ENCODE peak calls at places on chromosomes 12 and 14, in seven cellular contexts. One of them, this sample, is unnamed.

GRCh38 chr14:65072937-65073336 is 29.4 kb downstream of the MAX start:
- DNase-seq in astrocyte of the spinal cord: no peak
- DNase-seq in endodermal cell: no peak
- DNase-seq in left ventricle myocardium inferior: no peak
- DNase-seq in ovary: no peak
- DNase-seq in astrocyte of the cerebellum: no peak
- DNase-seq in cardiac muscle cell: peak
- DNase-seq in this sample: no peak

GRCh38 chr12:66500841-66501240 is 178.0 kb downstream of the GRIP1 start:
- DNase-seq in cardiac muscle cell: no peak
- DNase-seq in astrocyte of the spinal cord: no peak
- DNase-seq in ovary: no peak
- DNase-seq in astrocyte of the cerebellum: no peak
- DNase-seq in endodermal cell: no peak
- DNase-seq in left ventricle myocardium inferior: no peak
- DNase-seq in this sample: no peak

GRCh38 chr14:68181395-68182326 is 362.1 kb downstream of the RAD51B start:
- DNase-seq in astrocyte of the spinal cord: peak
- DNase-seq in ovary: no peak
- DNase-seq in cardiac muscle cell: no peak
- DNase-seq in astrocyte of the cerebellum: no peak
- DNase-seq in left ventricle myocardium inferior: no peak
- DNase-seq in endodermal cell: no peak
- DNase-seq in this sample: no peak

GRCh38 chr12:101829639-101830390 is 944 bp downstream of the GNPTAB start:
- DNase-seq in ovary: no peak
- DNase-seq in endodermal cell: no peak
- DNase-seq in left ventricle myocardium inferior: no peak
- DNase-seq in astrocyte of the spinal cord: peak
- DNase-seq in astrocyte of the cerebellum: no peak
- DNase-seq in cardiac muscle cell: peak
- DNase-seq in this sample: no peak

GRCh38 chr12:114499338-114499737 is 93.4 kb upstream of the TBX5 start:
- DNase-seq in ovary: no peak
- DNase-seq in astrocyte of the cerebellum: no peak
- DNase-seq in endodermal cell: no peak
- DNase-seq in astrocyte of the spinal cord: no peak
- DNase-seq in cardiac muscle cell: no peak
- DNase-seq in left ventricle myocardium inferior: no peak
- DNase-seq in this sample: peak

GRCh38 chr12:79360936-79361335 is 329.8 kb downstream of the PAWR start:
- DNase-seq in left ventricle myocardium inferior: no peak
- DNase-seq in endodermal cell: no peak
- DNase-seq in ovary: no peak
- DNase-seq in astrocyte of the cerebellum: no peak
- DNase-seq in cardiac muscle cell: no peak
- DNase-seq in astrocyte of the spinal cord: no peak
- DNase-seq in this sample: no peak

GRCh38 chr14:61662437-61663311 is 32.6 kb upstream of the HIF1A start:
- DNase-seq in ovary: no peak
- DNase-seq in astrocyte of the cerebellum: no peak
- DNase-seq in left ventricle myocardium inferior: no peak
- DNase-seq in astrocyte of the spinal cord: peak
- DNase-seq in endodermal cell: peak
- DNase-seq in cardiac muscle cell: peak
- DNase-seq in this sample: peak

GRCh38 chr12:130484221-130484620 is 146.5 kb downstream of the PIWIL1 start:
- DNase-seq in cardiac muscle cell: no peak
- DNase-seq in astrocyte of the cerebellum: no peak
- DNase-seq in left ventricle myocardium inferior: no peak
- DNase-seq in astrocyte of the spinal cord: no peak
- DNase-seq in endodermal cell: no peak
- DNase-seq in ovary: no peak
- DNase-seq in this sample: no peak

GRCh38 chr14:90695997-90696681 is 120.1 kb downstream of the TTC7B start:
- DNase-seq in cardiac muscle cell: no peak
- DNase-seq in astrocyte of the spinal cord: no peak
- DNase-seq in astrocyte of the cerebellum: no peak
- DNase-seq in endodermal cell: no peak
- DNase-seq in ovary: no peak
- DNase-seq in left ventricle myocardium inferior: no peak
- DNase-seq in this sample: no peak

GRCh38 chr14:92037989-92038388 is 1.9 kb downstream of the TRIP11 start:
- DNase-seq in astrocyte of the cerebellum: no peak
- DNase-seq in ovary: no peak
- DNase-seq in cardiac muscle cell: no peak
- DNase-seq in astrocyte of the spinal cord: no peak
- DNase-seq in endodermal cell: no peak
- DNase-seq in left ventricle myocardium inferior: no peak
- DNase-seq in this sample: no peak

GRCh38 chr12:93645702-93646101 is 31.5 kb upstream of the CRADD start:
- DNase-seq in left ventricle myocardium inferior: no peak
- DNase-seq in astrocyte of the spinal cord: peak
- DNase-seq in cardiac muscle cell: no peak
- DNase-seq in endodermal cell: no peak
- DNase-seq in ovary: no peak
- DNase-seq in astrocyte of the cerebellum: peak
- DNase-seq in this sample: no peak

GRCh38 chr14:61768240-61768639 is 6.0 kb downstream of the SNAPC1 start:
- DNase-seq in astrocyte of the spinal cord: no peak
- DNase-seq in cardiac muscle cell: no peak
- DNase-seq in left ventricle myocardium inferior: no peak
- DNase-seq in endodermal cell: no peak
- DNase-seq in astrocyte of the cerebellum: no peak
- DNase-seq in ovary: no peak
- DNase-seq in this sample: no peak

GRCh38 chr14:65167072-65167645 is 64.8 kb upstream of the MAX start:
- DNase-seq in astrocyte of the cerebellum: no peak
- DNase-seq in astrocyte of the spinal cord: no peak
- DNase-seq in cardiac muscle cell: no peak
- DNase-seq in ovary: no peak
- DNase-seq in left ventricle myocardium inferior: no peak
- DNase-seq in endodermal cell: no peak
- DNase-seq in this sample: no peak

GRCh38 chr12:59432057-59432456 is 163.8 kb upstream of the SLC16A7 start:
- DNase-seq in astrocyte of the spinal cord: no peak
- DNase-seq in endodermal cell: no peak
- DNase-seq in astrocyte of the cerebellum: no peak
- DNase-seq in cardiac muscle cell: no peak
- DNase-seq in ovary: no peak
- DNase-seq in left ventricle myocardium inferior: no peak
- DNase-seq in this sample: no peak

GRCh38 chr12:53277981-53278380 is 9.9 kb downstream of the ESPL1 start:
- DNase-seq in astrocyte of the spinal cord: no peak
- DNase-seq in left ventricle myocardium inferior: no peak
- DNase-seq in ovary: no peak
- DNase-seq in cardiac muscle cell: no peak
- DNase-seq in astrocyte of the cerebellum: no peak
- DNase-seq in endodermal cell: no peak
- DNase-seq in this sample: no peak

GRCh38 chr12:114286145-114286544 is 119.8 kb downstream of the TBX5 start:
- DNase-seq in astrocyte of the cerebellum: no peak
- DNase-seq in astrocyte of the spinal cord: no peak
- DNase-seq in left ventricle myocardium inferior: no peak
- DNase-seq in endodermal cell: peak
- DNase-seq in ovary: no peak
- DNase-seq in cardiac muscle cell: no peak
- DNase-seq in this sample: no peak

GRCh38 chr14:20477211-20477876 is 8.1 kb downstream of the PNP start:
- DNase-seq in left ventricle myocardium inferior: peak
- DNase-seq in cardiac muscle cell: peak
- DNase-seq in astrocyte of the cerebellum: no peak
- DNase-seq in ovary: no peak
- DNase-seq in astrocyte of the spinal cord: peak
- DNase-seq in endodermal cell: no peak
- DNase-seq in this sample: no peak

DNA sequence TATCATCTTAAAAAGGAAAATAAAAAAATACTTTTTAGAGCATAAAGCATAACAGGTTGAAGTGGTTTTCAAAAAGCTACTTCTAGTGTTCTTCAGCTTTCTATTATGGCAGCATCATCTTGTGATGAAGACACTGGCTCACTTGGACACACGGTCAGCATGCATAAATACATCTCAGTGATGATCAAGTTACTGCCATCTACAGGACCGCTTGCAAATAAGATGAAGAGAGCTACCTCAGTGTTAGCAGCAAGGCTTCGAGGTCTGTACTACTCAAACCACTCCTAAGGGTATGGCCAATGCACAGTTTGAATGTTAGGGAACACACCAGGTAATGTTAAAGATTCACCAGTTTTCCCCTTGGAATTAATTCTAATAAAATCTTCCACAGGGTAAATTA is 58.8 kb downstream of the GALC start:
- DNase-seq in astrocyte of the cerebellum: no peak
- DNase-seq in ovary: no peak
- DNase-seq in left ventricle myocardium inferior: no peak
- DNase-seq in astrocyte of the spinal cord: no peak
- DNase-seq in endodermal cell: no peak
- DNase-seq in cardiac muscle cell: no peak
- DNase-seq in this sample: no peak
- TF ChIP-seq CTCF in astrocyte of the cerebellum: peak
- TF ChIP-seq CTCF in ovary: no peak
- TF ChIP-seq CTCF in left ventricle myocardium inferior: no peak
- TF ChIP-seq CTCF in astrocyte of the spinal cord: no peak
- TF ChIP-seq CTCF in endodermal cell: peak
- TF ChIP-seq CTCF in cardiac muscle cell: no peak
- TF ChIP-seq CTCF in this sample: no peak

GRCh38 chr12:6772331-6772695 is at the start of gene LAG3:
- DNase-seq in astrocyte of the spinal cord: no peak
- DNase-seq in left ventricle myocardium inferior: no peak
- DNase-seq in cardiac muscle cell: no peak
- DNase-seq in astrocyte of the cerebellum: no peak
- DNase-seq in endodermal cell: peak
- DNase-seq in ovary: no peak
- DNase-seq in this sample: no peak
- H3K4me3 ChIP-seq in astrocyte of the spinal cord: no peak
- H3K4me3 ChIP-seq in left ventricle myocardium inferior: peak
- H3K4me3 ChIP-seq in cardiac muscle cell: no peak
- H3K4me3 ChIP-seq in astrocyte of the cerebellum: no peak
- H3K4me3 ChIP-seq in endodermal cell: no peak
- H3K4me3 ChIP-seq in ovary: peak
- H3K4me3 ChIP-seq in this sample: no peak

GRCh38 chr14:50002926-50003212 is 110.0 kb downstream of the ARF6 start:
- DNase-seq in astrocyte of the spinal cord: no peak
- DNase-seq in astrocyte of the cerebellum: no peak
- DNase-seq in endodermal cell: no peak
- DNase-seq in cardiac muscle cell: no peak
- DNase-seq in ovary: no peak
- DNase-seq in left ventricle myocardium inferior: no peak
- DNase-seq in this sample: no peak

GRCh38 chr14:50001146-50001998 is 108.5 kb downstream of the ARF6 start:
- DNase-seq in left ventricle myocardium inferior: no peak
- DNase-seq in cardiac muscle cell: no peak
- DNase-seq in astrocyte of the spinal cord: peak
- DNase-seq in endodermal cell: peak
- DNase-seq in astrocyte of the cerebellum: peak
- DNase-seq in ovary: no peak
- DNase-seq in this sample: peak

GRCh38 chr14:50006141-50006540 is 110.2 kb downstream of the VCPKMT start:
- DNase-seq in endodermal cell: no peak
- DNase-seq in left ventricle myocardium inferior: no peak
- DNase-seq in astrocyte of the spinal cord: no peak
- DNase-seq in ovary: no peak
- DNase-seq in cardiac muscle cell: no peak
- DNase-seq in astrocyte of the cerebellum: no peak
- DNase-seq in this sample: no peak

GRCh38 chr14:50001999-50002925 is 109.4 kb downstream of the ARF6 start:
- DNase-seq in astrocyte of the cerebellum: peak
- DNase-seq in cardiac muscle cell: no peak
- DNase-seq in ovary: peak
- DNase-seq in endodermal cell: peak
- DNase-seq in astrocyte of the spinal cord: no peak
- DNase-seq in left ventricle myocardium inferior: no peak
- DNase-seq in this sample: no peak

DNA sequence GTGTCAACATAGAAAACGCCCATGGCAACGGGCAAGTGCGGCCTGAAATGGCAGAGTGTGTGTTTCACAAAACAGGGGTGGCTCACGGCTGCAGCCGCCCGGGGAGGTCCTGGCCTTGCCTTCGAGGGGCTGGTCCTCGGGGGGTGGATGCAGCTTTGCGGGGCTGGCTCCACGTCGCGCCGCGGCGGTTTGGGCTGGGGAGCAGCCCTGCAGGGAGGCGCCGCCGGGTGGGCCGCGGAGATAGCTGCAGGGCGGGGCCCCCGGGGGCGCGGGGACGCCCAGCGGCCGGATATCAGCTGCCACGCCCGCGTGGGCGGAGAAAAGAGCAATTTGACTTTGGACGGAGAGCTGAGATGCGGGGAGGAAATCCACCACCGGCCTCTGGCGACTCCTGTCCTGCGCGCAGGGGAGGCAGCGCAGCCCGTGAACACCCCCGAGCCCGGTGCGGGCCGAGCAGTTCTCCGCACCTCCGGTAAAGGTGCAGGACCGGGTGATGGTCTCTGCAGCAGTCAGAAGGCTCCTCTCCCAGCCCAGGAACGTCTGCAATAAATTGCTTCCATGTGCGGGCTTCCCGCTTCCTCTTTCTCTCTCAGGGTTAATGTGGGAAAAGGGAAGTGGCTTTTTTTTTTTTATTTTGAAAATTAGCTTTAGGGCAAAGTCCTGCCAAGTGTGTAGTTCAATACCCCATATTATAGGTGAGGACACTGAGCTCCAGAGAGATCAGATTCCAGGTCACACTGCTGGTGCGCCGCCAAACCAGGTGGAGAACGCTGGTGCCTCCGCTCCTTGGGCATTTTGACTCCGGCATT is 110.5 kb downstream of the ARF6 start:
- DNase-seq in left ventricle myocardium inferior: peak
- DNase-seq in astrocyte of the spinal cord: peak
- DNase-seq in ovary: peak
- DNase-seq in astrocyte of the cerebellum: no peak
- DNase-seq in cardiac muscle cell: peak
- DNase-seq in endodermal cell: peak
- DNase-seq in this sample: no peak
- TF ChIP-seq CTCF in left ventricle myocardium inferior: peak
- TF ChIP-seq CTCF in astrocyte of the spinal cord: no peak
- TF ChIP-seq CTCF in ovary: no peak
- TF ChIP-seq CTCF in astrocyte of the cerebellum: no peak
- TF ChIP-seq CTCF in cardiac muscle cell: no peak
- TF ChIP-seq CTCF in endodermal cell: no peak
- TF ChIP-seq CTCF in this sample: no peak

DNA sequence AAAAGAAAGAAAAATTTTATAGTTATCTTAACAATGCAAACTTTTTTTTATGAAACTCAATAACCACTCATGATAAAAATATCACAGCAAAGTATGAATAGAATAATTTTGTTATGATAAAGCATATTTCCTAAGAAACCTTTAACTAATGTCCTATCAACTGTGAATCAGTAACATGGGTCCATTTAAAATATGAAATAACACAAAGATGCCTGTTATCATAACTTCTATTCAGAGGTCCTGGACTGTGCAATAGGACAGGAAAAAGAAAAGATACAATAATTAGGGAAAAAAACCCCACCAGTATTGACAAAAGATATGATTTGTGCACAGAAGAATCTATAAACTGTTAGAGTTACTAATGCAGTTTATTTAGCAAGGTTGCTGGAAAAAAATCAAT is 245.4 kb downstream of the FOXN3 start:
- DNase-seq in left ventricle myocardium inferior: no peak
- DNase-seq in astrocyte of the spinal cord: no peak
- DNase-seq in cardiac muscle cell: no peak
- DNase-seq in astrocyte of the cerebellum: no peak
- DNase-seq in endodermal cell: no peak
- DNase-seq in ovary: no peak
- DNase-seq in this sample: no peak
- H3K4me3 ChIP-seq in left ventricle myocardium inferior: no peak
- H3K4me3 ChIP-seq in astrocyte of the spinal cord: no peak
- H3K4me3 ChIP-seq in cardiac muscle cell: no peak
- H3K4me3 ChIP-seq in astrocyte of the cerebellum: no peak
- H3K4me3 ChIP-seq in endodermal cell: no peak
- H3K4me3 ChIP-seq in ovary: no peak
- H3K4me3 ChIP-seq in this sample: no peak

GRCh38 chr14:31300296-31300695 is 92.7 kb upstream of the HECTD1 start:
- DNase-seq in ovary: no peak
- DNase-seq in cardiac muscle cell: no peak
- DNase-seq in astrocyte of the cerebellum: no peak
- DNase-seq in left ventricle myocardium inferior: no peak
- DNase-seq in astrocyte of the spinal cord: no peak
- DNase-seq in endodermal cell: peak
- DNase-seq in this sample: no peak
- TF ChIP-seq CTCF in ovary: no peak
- TF ChIP-seq CTCF in cardiac muscle cell: peak
- TF ChIP-seq CTCF in astrocyte of the cerebellum: no peak
- TF ChIP-seq CTCF in left ventricle myocardium inferior: no peak
- TF ChIP-seq CTCF in astrocyte of the spinal cord: no peak
- TF ChIP-seq CTCF in endodermal cell: peak
- TF ChIP-seq CTCF in this sample: no peak